ENCODE peak calls at places on chromosome 12, in nine cellular contexts. T is choroid plexus epithelial cell; D is AG08395; E is gastrocnemius medialis; L is kidney tubule cell; Q is activated CD4-positive, CD25-positive, alpha-beta regulatory T cell treated with anti-CD3 and anti-CD28 coated beads, Interleukin-2, amount 50 U/mL, for 16 hours; W is NCI-H2081; N is effector memory CD8-positive, alpha-beta T cell; A is iris pigment epithelial cell. X is an unnamed sample.

GRCh38 chr12:79547044-79547734 is 143.6 kb downstream of the PAWR start:
- DNase-seq in L (peak; percentile 100), E (no peak), N (no peak), A (peak; percentile 84), T (peak; percentile 82), Q (no peak), D (peak; percentile 53), W (no peak), X (peak; percentile 29)

GRCh38 chr12:39047539-39048078 is 142.2 kb upstream of the CPNE8 start:
- DNase-seq in D (no peak), L (no peak), E (no peak), W (no peak), Q (no peak), T (no peak), N (no peak), A (no peak), X (no peak)

GRCh38 chr12:15320881-15321280 is 1.4 kb upstream of the PTPRO start:
- DNase-seq in A (no peak), N (no peak), T (no peak), L (no peak), W (peak; percentile 13), Q (no peak), E (no peak), D (no peak), X (no peak)

GRCh38 chr12:78240827-78241226 is 410.1 kb downstream of the NAV3 start:
- DNase-seq in W (no peak), Q (no peak), A (no peak), E (no peak), D (no peak), N (no peak), T (no peak), L (no peak), X (no peak)

GRCh38 chr12:114952573-114953196 is 268.7 kb upstream of the TBX3 start:
- DNase-seq in A (peak; percentile 26), N (no peak), D (no peak), Q (no peak), W (no peak), L (no peak), T (peak; percentile 90), E (peak; percentile 18), X (peak; percentile 50)

GRCh38 chr12:56157201-56158028 is 744 bp upstream of the MYL6 start:
- DNase-seq in A (peak; percentile 84), W (peak; percentile 84), N (peak; percentile 38), E (peak; percentile 44), T (peak; percentile 91), D (peak; percentile 81), L (peak; percentile 87), Q (peak; percentile 30), X (peak; percentile 90)

GRCh38 chr12:107622005-107622404 is 63.6 kb upstream of the PWP1 start:
- DNase-seq in A (peak; percentile 31), L (peak; percentile 44), E (no peak), N (no peak), D (no peak), W (peak; percentile 1), Q (no peak), T (peak; percentile 48), X (no peak)

GRCh38 chr12:26872623-26873022 is 39.6 kb upstream of the ITPR2 start:
- DNase-seq in A (no peak), W (peak; percentile 34), L (no peak), D (no peak), N (no peak), Q (no peak), T (no peak), E (no peak), X (no peak)

GRCh38 chr12:26126340-26127284 is 1.8 kb upstream of the BHLHE41 start:
- DNase-seq in L (peak; percentile 89), A (peak; percentile 88), Q (no peak), E (peak; percentile 89), N (no peak), D (peak; percentile 90), T (peak; percentile 79), W (peak; percentile 65), X (peak; percentile 94)

GRCh38 chr12:68831272-68831671 is 23.3 kb downstream of the MDM2 start:
- DNase-seq in D (no peak), W (no peak), T (no peak), A (no peak), L (no peak), E (no peak), N (no peak), Q (no peak), X (no peak)

GRCh38 chr12:116916714-116917114 is 6.0 kb downstream of the FBXW8 start:
- DNase-seq in W (no peak), A (peak; percentile 96), N (peak; percentile 54), D (peak; percentile 59), L (peak; percentile 93), E (no peak), T (peak; percentile 90), Q (no peak), X (peak; percentile 71)

GRCh38 chr12:5580911-5581488 is 149.1 kb downstream of the NTF3 start:
- DNase-seq in T (no peak), D (peak; percentile 71), Q (no peak), A (no peak), E (no peak), N (no peak), L (no peak), W (no peak), X (peak; percentile 49)

GRCh38 chr12:54759751-54760150 is 94.6 kb upstream of the MUCL1 start:
- DNase-seq in W (peak; percentile 8), L (peak; percentile 23), E (no peak), N (no peak), Q (no peak), A (peak; percentile 26), T (peak; percentile 46), D (no peak), X (peak; percentile 6)

GRCh38 chr12:22082190-22082701 is 36.2 kb downstream of the CMAS start:
- DNase-seq in A (no peak), T (no peak), W (no peak), N (no peak), D (no peak), E (no peak), Q (no peak), L (no peak), X (no peak)

GRCh38 chr12:66716522-66716921 is 37.6 kb upstream of the GRIP1 start:
- DNase-seq in D (no peak), W (peak; percentile 53), L (no peak), Q (no peak), T (no peak), E (no peak), A (no peak), N (no peak), X (no peak)

GRCh38 chr12:5977556-5977955 is 32.5 kb upstream of the ANO2 start:
- DNase-seq in E (no peak), Q (no peak), A (no peak), T (no peak), N (no peak), L (no peak), D (no peak), W (no peak), X (no peak)

GRCh38 chr12:89770391-89770790 is 61.8 kb upstream of the ATP2B1 start:
- DNase-seq in Q (no peak), T (no peak), L (no peak), E (no peak), A (no peak), N (no peak), W (no peak), D (no peak), X (no peak)

GRCh38 chr12:79347852-79348251 is 342.9 kb downstream of the PAWR start:
- DNase-seq in E (no peak), Q (no peak), T (no peak), D (no peak), N (no peak), L (no peak), A (no peak), W (no peak), X (no peak)

GRCh38 chr12:126144603-126145002 is 1079.4 kb downstream of the AACS start:
- DNase-seq in E (no peak), T (no peak), A (no peak), L (no peak), N (no peak), Q (no peak), D (no peak), W (no peak), X (no peak)

GRCh38 chr12:117047810-117048584 is 51.2 kb downstream of the TESC start:
- DNase-seq in N (no peak), D (peak; percentile 30), W (no peak), A (peak; percentile 60), Q (no peak), T (peak; percentile 74), L (no peak), E (no peak), X (no peak)

GRCh38 chr12:87425942-87426554 is 603.2 kb downstream of the C12orf50 start:
- DNase-seq in D (no peak), L (peak; percentile 86), E (no peak), A (no peak), T (no peak), N (no peak), W (no peak), Q (no peak), X (no peak)

GRCh38 chr12:43586646-43587245 is 34.7 kb upstream of the ADAMTS20 start:
- DNase-seq in T (no peak), Q (no peak), D (no peak), N (no peak), L (no peak), W (no peak), A (no peak), E (no peak), X (peak; percentile 10)

GRCh38 chr12:103800252-103800771 is 40.7 kb downstream of the NT5DC3 start:
- DNase-seq in L (peak; percentile 31), E (peak; percentile 59), A (peak; percentile 55), D (peak; percentile 58), T (peak; percentile 74), Q (no peak), N (no peak), W (peak; percentile 65), X (peak; percentile 86)

GRCh38 chr12:23197266-23197665 is 572.3 kb downstream of the ETNK1 start:
- DNase-seq in T (peak; percentile 3), Q (no peak), W (no peak), A (peak; percentile 3), L (no peak), N (no peak), E (no peak), D (no peak), X (no peak)

GRCh38 chr12:42410345-42410744 is 84.4 kb downstream of the PPHLN1 start:
- DNase-seq in E (no peak), L (peak; percentile 21), D (no peak), T (peak; percentile 10), W (peak; percentile 9), N (no peak), Q (no peak), A (no peak), X (no peak)

GRCh38 chr12:128266086-128266485 is 884 bp upstream of the TMEM132C start:
- DNase-seq in W (no peak), N (no peak), T (no peak), D (no peak), Q (no peak), L (no peak), E (no peak), A (no peak), X (no peak)

GRCh38 chr12:50005150-50005549 is 20.1 kb downstream of the RACGAP1 start:
- DNase-seq in T (no peak), A (no peak), N (no peak), Q (no peak), D (no peak), W (no peak), E (no peak), L (no peak), X (peak; percentile 59)

GRCh38 chr12:65785500-65785899 is 38.8 kb upstream of the HMGA2 start:
- DNase-seq in T (no peak), D (no peak), N (no peak), W (no peak), E (no peak), L (no peak), Q (no peak), A (no peak), X (no peak)

GRCh38 chr12:13215056-13215455 is 18.5 kb downstream of the EMP1 start:
- DNase-seq in W (no peak), A (no peak), L (no peak), N (no peak), D (no peak), E (no peak), T (no peak), Q (no peak), X (peak; percentile 6)

GRCh38 chr12:726281-727140 is 25.9 kb upstream of the WNK1 start:
- DNase-seq in A (peak; percentile 49), T (peak; percentile 54), Q (no peak), N (no peak), D (peak; percentile 31), L (peak; percentile 75), E (peak; percentile 26), W (no peak), X (no peak)